ENCODE peak calls at places on chromosome 17, in six cellular contexts. R is neuronal stem cell, J is IMR-90, N is trophoblast cell, D is H1, Y is mesenchymal stem cell. W is an unnamed sample.

GRCh38 chr17:77400445-77400870 is 259.7 kb downstream of the SEC14L1 start:
- DNase-seq in R (no peak), Y (no peak), N (no peak), D (no peak), J (no peak), W (peak; percentile 81)

GRCh38 chr17:37802712-37803416 is 58.0 kb upstream of the HNF1B start:
- DNase-seq in J (peak; percentile 80), D (no peak), R (no peak), Y (peak; percentile 65), N (no peak), W (no peak)

GRCh38 chr17:46982577-46982976 is 3.5 kb upstream of the RPRML start:
- DNase-seq in Y (no peak), D (no peak), J (no peak), R (no peak), N (no peak), W (no peak)

GRCh38 chr17:10251212-10251948 is 53.0 kb upstream of the GAS7 start:
- DNase-seq in D (no peak), J (no peak), Y (no peak), N (no peak), R (no peak), W (no peak)

GRCh38 chr17:9237661-9238301 is 216.5 kb downstream of the NTN1 start:
- DNase-seq in R (peak; percentile 68), N (peak; percentile 40), Y (no peak), J (no peak), D (no peak), W (no peak)

GRCh38 chr17:45768000-45768399 is 16.1 kb upstream of the CRHR1 start:
- DNase-seq in R (no peak), N (no peak), J (no peak), Y (no peak), D (no peak), W (peak; percentile 83)

GRCh38 chr17:80568246-80568645 is 23.6 kb downstream of the RPTOR start:
- DNase-seq in R (no peak), D (no peak), N (no peak), J (no peak), Y (no peak), W (no peak)

GRCh38 chr17:76369804-76370203 is 14.6 kb upstream of the SPHK1 start:
- DNase-seq in J (no peak), R (no peak), D (no peak), N (no peak), Y (no peak), W (no peak)

GRCh38 chr17:37301288-37301687 is 74.5 kb upstream of the C17orf78 start:
- DNase-seq in N (no peak), D (no peak), Y (peak; percentile 38), R (no peak), J (peak; percentile 17), W (no peak)

GRCh38 chr17:73698966-73699365 is 54.7 kb upstream of the SDK2 start:
- DNase-seq in N (no peak), D (no peak), Y (no peak), J (no peak), R (no peak), W (peak; percentile 21)

GRCh38 chr17:19569785-19570496 is 36.3 kb downstream of the SLC47A1 start:
- DNase-seq in D (no peak), N (no peak), R (no peak), Y (no peak), J (no peak), W (no peak)

GRCh38 chr17:60421273-60422161 is 772 bp upstream of the CHCT1 start:
- DNase-seq in N (peak; percentile 40), D (peak; percentile 38), R (peak; percentile 68), Y (peak; percentile 76), J (peak; percentile 33), W (peak; percentile 87)

GRCh38 chr17:45722161-45722560 is 62.0 kb upstream of the CRHR1 start:
- DNase-seq in Y (peak; percentile 16), D (no peak), N (no peak), J (peak; percentile 5), R (no peak), W (peak; percentile 89)

GRCh38 chr17:55275894-55276804 is 11.4 kb downstream of the HLF start:
- DNase-seq in D (no peak), J (no peak), N (no peak), R (no peak), Y (no peak), W (no peak)

GRCh38 chr17:37648555-37648954 is 5.3 kb upstream of the DDX52 start:
- DNase-seq in R (no peak), J (peak; percentile 87), N (no peak), Y (peak; percentile 81), D (no peak), W (no peak)

GRCh38 chr17:61000911-61001310 is 323.3 kb downstream of the BCAS3 start:
- DNase-seq in Y (peak; percentile 63), R (no peak), N (no peak), J (peak; percentile 81), D (no peak), W (no peak)

GRCh38 chr17:72134560-72135399 is 14.0 kb downstream of the SOX9 start:
- DNase-seq in J (peak; percentile 82), R (no peak), N (no peak), Y (no peak), D (no peak), W (no peak)

GRCh38 chr17:15662726-15663125 is 21.4 kb downstream of the TRIM16 start:
- DNase-seq in J (no peak), D (no peak), R (no peak), Y (no peak), N (peak; percentile 28), W (no peak)
- H3K14ac ChIP-seq in J (no peak overlapping the region), D (no peak overlapping the region), R (no peak overlapping the region), Y (no peak overlapping the region), N (no peak overlapping the region), W (no peak overlapping the region)

GRCh38 chr17:40818733-40819527 is 3.5 kb downstream of the KRT10 start:
- DNase-seq in J (peak; percentile 73), D (no peak), Y (peak; percentile 79), N (peak; percentile 61), R (peak; percentile 78), W (peak; percentile 90)
- H4K8ac ChIP-seq in J (peak overlapping the region; percentile 97), D (peak overlapping the region; percentile 92), Y (peak overlapping the region; percentile 99), N (peak overlapping the region; percentile 100), R (no peak overlapping the region), W (no peak overlapping the region)

GRCh38 chr17:58614854-58615409 is 76.9 kb downstream of the TEX14 start:
- DNase-seq in R (no peak), J (no peak), D (no peak), N (no peak), Y (no peak), W (peak; percentile 48)
- H3K14ac ChIP-seq in R (no peak overlapping the region), J (no peak overlapping the region), D (no peak overlapping the region), N (no peak overlapping the region), Y (no peak overlapping the region), W (no peak overlapping the region)

GRCh38 chr17:48095611-48096010 is 5.7 kb downstream of the CBX1 start:
- DNase-seq in Y (no peak), N (no peak), J (no peak), R (no peak), D (no peak), W (no peak)

GRCh38 chr17:48093341-48094045 is 7.8 kb downstream of the CBX1 start:
- DNase-seq in D (no peak), R (no peak), J (no peak), Y (no peak), N (no peak), W (no peak)
- H4K8ac ChIP-seq in D (no peak overlapping the region), R (no peak overlapping the region), J (no peak overlapping the region), Y (no peak overlapping the region), N (no peak overlapping the region), W (no peak overlapping the region)

GRCh38 chr17:32836527-32836926 is 40.4 kb downstream of the MYO1D start:
- DNase-seq in N (no peak), Y (no peak), R (no peak), D (no peak), J (no peak), W (no peak)

GRCh38 chr17:32835291-32835761 is 41.6 kb downstream of the MYO1D start:
- DNase-seq in Y (no peak), N (no peak), R (no peak), J (no peak), D (no peak), W (no peak)

GRCh38 chr17:32846143-32846542 is 30.8 kb downstream of the MYO1D start:
- DNase-seq in Y (no peak), R (no peak), N (no peak), J (no peak), D (no peak), W (no peak)

GRCh38 chr17:32840241-32840640 is 36.7 kb downstream of the MYO1D start:
- DNase-seq in Y (no peak), D (no peak), J (no peak), N (no peak), R (no peak), W (no peak)
- H3K14ac ChIP-seq in Y (no peak overlapping the region), D (no peak overlapping the region), J (no peak overlapping the region), N (no peak overlapping the region), R (no peak overlapping the region), W (no peak overlapping the region)

W was measured in H9.